ENCODE peak calls at places on chromosomes 5 and 9, in six cellular contexts. H is NCI-H1930, X is NB4, D is AG09309, C is kidney tubule cell, Z is thoracic aorta. M is an unnamed sample.

GRCh38 chr5:61026004-61026403 is 81.0 kb downstream of the NDUFAF2 start:
- DNase-seq in H (no peak), X (no peak), D (no peak), C (no peak), Z (no peak), M (no peak)

GRCh38 chr5:143025971-143026370 is 255.8 kb downstream of the ARHGAP26 start:
- DNase-seq in H (no peak), X (no peak), D (no peak), C (no peak), Z (no peak), M (no peak)

GRCh38 chr9:131695366-131696162 is 44.3 kb downstream of the RAPGEF1 start:
- DNase-seq in H (no peak), X (no peak), D (no peak), C (no peak), Z (no peak), M (no peak)

GRCh38 chr5:117098094-117098493 is 523.5 kb upstream of the SEMA6A start:
- DNase-seq in H (no peak), X (no peak), D (no peak), C (no peak), Z (no peak), M (no peak)

GRCh38 chr5:137743031-137743640 is 7.2 kb upstream of the KLHL3 start:
- DNase-seq in H (peak; percentile 9), X (peak; percentile 74), D (no peak), C (peak; percentile 73), Z (no peak), M (peak; percentile 49)

GRCh38 chr5:165460911-165461310 is 1955.5 kb downstream of the MAT2B start:
- DNase-seq in H (no peak), X (no peak), D (no peak), C (no peak), Z (no peak), M (no peak)

GRCh38 chr9:16708638-16709435 is 161.6 kb downstream of the BNC2 start:
- DNase-seq in H (no peak), X (no peak), D (no peak), C (no peak), Z (no peak), M (no peak)

GRCh38 chr5:165108809-165109208 is 1603.4 kb downstream of the MAT2B start:
- DNase-seq in H (no peak), X (no peak), D (no peak), C (no peak), Z (no peak), M (no peak)